ENCODE peak calls at places on chromosome 9, in five cellular contexts. One of them, this sample, is unnamed.

GRCh38 chr9:111316796-111317195 is 13.2 kb downstream of the OR2K2 start:
- DNase-seq in endothelial cell of umbilical vein: no peak
- DNase-seq in tibial artery: no peak
- DNase-seq in breast epithelium: no peak
- DNase-seq in ovary: no peak
- DNase-seq in this sample: no peak

GRCh38 chr9:11011696-11012095 is 398.9 kb upstream of the PTPRD start:
- DNase-seq in endothelial cell of umbilical vein: no peak
- DNase-seq in tibial artery: no peak
- DNase-seq in breast epithelium: no peak
- DNase-seq in ovary: no peak
- DNase-seq in this sample: no peak

GRCh38 chr9:105142406-105143092 is 101.9 kb upstream of the SLC44A1 start:
- DNase-seq in endothelial cell of umbilical vein: no peak
- DNase-seq in tibial artery: no peak
- DNase-seq in breast epithelium: no peak
- DNase-seq in ovary: no peak
- DNase-seq in this sample: no peak

GRCh38 chr9:23659346-23660006 is 166.6 kb downstream of the ELAVL2 start:
- DNase-seq in endothelial cell of umbilical vein: no peak
- DNase-seq in tibial artery: no peak
- DNase-seq in breast epithelium: no peak
- DNase-seq in ovary: no peak
- DNase-seq in this sample: no peak

GRCh38 chr9:11235061-11235460 is 622.3 kb upstream of the PTPRD start:
- DNase-seq in endothelial cell of umbilical vein: no peak
- DNase-seq in tibial artery: no peak
- DNase-seq in breast epithelium: no peak
- DNase-seq in ovary: no peak
- DNase-seq in this sample: no peak

GRCh38 chr9:109251776-109252106 is 69.1 kb downstream of the EPB41L4B start:
- DNase-seq in endothelial cell of umbilical vein: no peak
- DNase-seq in tibial artery: no peak
- DNase-seq in breast epithelium: no peak
- DNase-seq in ovary: no peak
- DNase-seq in this sample: no peak

GRCh38 chr9:74496819-74497749 is at the start of gene RORB:
- DNase-seq in endothelial cell of umbilical vein: peak; percentile 26
- DNase-seq in tibial artery: peak; percentile 82
- DNase-seq in breast epithelium: no peak
- DNase-seq in ovary: peak; percentile 39
- DNase-seq in this sample: peak; percentile 68

GRCh38 chr9:18438300-18438925 is 35.5 kb upstream of the ADAMTSL1 start:
- DNase-seq in endothelial cell of umbilical vein: peak; percentile 83
- DNase-seq in tibial artery: peak; percentile 69
- DNase-seq in breast epithelium: no peak
- DNase-seq in ovary: peak; percentile 64
- DNase-seq in this sample: peak; percentile 67

GRCh38 chr9:94937214-94937903 is 210.9 kb downstream of the AOPEP start:
- DNase-seq in endothelial cell of umbilical vein: peak; percentile 84
- DNase-seq in tibial artery: no peak
- DNase-seq in breast epithelium: no peak
- DNase-seq in ovary: no peak
- DNase-seq in this sample: peak; percentile 48
- H3K27ac ChIP-seq in endothelial cell of umbilical vein: peak overlapping the region; percentile 45
- H3K27ac ChIP-seq in tibial artery: no peak overlapping the region
- H3K27ac ChIP-seq in breast epithelium: no peak overlapping the region
- H3K27ac ChIP-seq in ovary: no peak overlapping the region
- H3K27ac ChIP-seq in this sample: peak overlapping the region; percentile 23

DNA sequence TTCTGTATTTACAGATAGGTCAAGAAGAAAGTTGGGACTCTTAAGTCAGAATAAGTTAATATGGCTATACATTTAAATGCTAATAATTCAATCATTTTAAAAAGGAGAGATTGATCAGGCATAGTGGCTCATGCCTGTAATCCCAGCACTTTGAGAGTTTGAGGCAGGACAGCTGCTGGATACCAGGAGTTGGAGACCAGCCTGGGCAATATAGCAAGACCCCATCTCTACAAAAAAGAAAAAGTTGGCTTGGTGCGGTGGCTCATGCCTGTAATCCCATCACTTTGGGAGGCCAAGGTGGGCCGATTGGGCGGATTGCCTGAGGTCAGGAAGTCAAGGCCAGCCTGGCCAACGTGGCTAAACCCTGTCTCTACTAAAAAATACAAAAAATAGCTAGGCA is 15.0 kb upstream of the GLDC start:
- DNase-seq in endothelial cell of umbilical vein: no peak
- DNase-seq in tibial artery: no peak
- DNase-seq in breast epithelium: no peak
- DNase-seq in ovary: no peak
- DNase-seq in this sample: no peak
- H3K27ac ChIP-seq in endothelial cell of umbilical vein: no peak overlapping the region
- H3K27ac ChIP-seq in tibial artery: no peak overlapping the region
- H3K27ac ChIP-seq in breast epithelium: no peak overlapping the region
- H3K27ac ChIP-seq in ovary: no peak overlapping the region
- H3K27ac ChIP-seq in this sample: no peak overlapping the region

GRCh38 chr9:5718296-5719032 is 89.6 kb downstream of the RIC1 start:
- DNase-seq in endothelial cell of umbilical vein: peak; percentile 63
- DNase-seq in tibial artery: no peak
- DNase-seq in breast epithelium: no peak
- DNase-seq in ovary: no peak
- DNase-seq in this sample: no peak
- H3K27ac ChIP-seq in endothelial cell of umbilical vein: no peak overlapping the region
- H3K27ac ChIP-seq in tibial artery: no peak overlapping the region
- H3K27ac ChIP-seq in breast epithelium: no peak overlapping the region
- H3K27ac ChIP-seq in ovary: no peak overlapping the region
- H3K27ac ChIP-seq in this sample: peak overlapping the region; percentile 13

GRCh38 chr9:137275937-137276756 is 1.4 kb upstream of the TOR4A start:
- DNase-seq in endothelial cell of umbilical vein: no peak
- DNase-seq in tibial artery: peak; percentile 61
- DNase-seq in breast epithelium: no peak
- DNase-seq in ovary: peak; percentile 53
- DNase-seq in this sample: peak; percentile 3
- H3K27ac ChIP-seq in endothelial cell of umbilical vein: peak overlapping the region; percentile 91
- H3K27ac ChIP-seq in tibial artery: peak overlapping the region; percentile 48
- H3K27ac ChIP-seq in breast epithelium: no peak overlapping the region
- H3K27ac ChIP-seq in ovary: peak overlapping the region; percentile 87
- H3K27ac ChIP-seq in this sample: peak overlapping the region; percentile 49

DNA sequence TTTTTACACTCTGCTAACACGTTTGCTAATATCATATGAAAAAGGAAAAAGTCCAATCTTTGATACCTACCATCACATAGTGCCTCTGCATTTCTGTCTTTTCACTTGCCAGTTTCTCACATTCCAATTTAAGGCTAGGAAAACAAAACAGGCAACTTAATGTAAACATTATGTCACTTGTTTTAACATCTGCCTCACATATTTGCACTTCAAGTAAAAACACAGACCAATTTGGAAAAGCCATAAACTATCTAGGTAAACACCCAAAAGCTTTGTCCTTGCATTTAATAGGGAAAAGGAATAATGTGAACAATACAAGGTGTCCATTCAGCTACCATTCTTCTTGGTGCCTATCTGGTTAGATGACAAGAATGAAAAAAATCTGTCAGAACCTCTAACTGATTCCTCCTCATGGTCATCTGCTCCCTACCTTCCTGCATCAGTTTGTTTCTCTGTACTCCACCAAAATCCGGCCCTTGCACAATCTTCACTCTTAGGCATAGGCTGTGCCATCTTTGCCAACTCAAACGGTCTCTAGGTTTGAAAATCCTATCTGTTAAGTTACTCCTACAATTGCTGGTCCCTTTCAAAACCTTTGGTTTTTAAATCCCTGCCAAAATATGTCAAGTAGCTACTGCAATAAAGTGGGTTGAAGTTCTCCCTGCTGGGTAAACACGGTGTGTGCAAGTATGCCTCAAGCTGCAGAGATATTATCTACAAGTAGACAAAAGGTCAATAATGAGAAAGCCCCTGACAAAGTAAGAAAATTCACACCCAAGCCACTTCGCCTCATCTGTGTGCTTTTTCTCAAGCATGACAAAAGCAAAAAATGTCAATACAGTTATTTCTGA is 3.4 kb downstream of the TLE1 start:
- DNase-seq in endothelial cell of umbilical vein: peak; percentile 55
- DNase-seq in tibial artery: no peak
- DNase-seq in breast epithelium: no peak
- DNase-seq in ovary: no peak
- DNase-seq in this sample: peak; percentile 48
- H3K27ac ChIP-seq in endothelial cell of umbilical vein: peak overlapping the region; percentile 67
- H3K27ac ChIP-seq in tibial artery: no peak overlapping the region
- H3K27ac ChIP-seq in breast epithelium: peak overlapping the region; percentile 92
- H3K27ac ChIP-seq in ovary: no peak overlapping the region
- H3K27ac ChIP-seq in this sample: peak overlapping the region; percentile 93

DNA sequence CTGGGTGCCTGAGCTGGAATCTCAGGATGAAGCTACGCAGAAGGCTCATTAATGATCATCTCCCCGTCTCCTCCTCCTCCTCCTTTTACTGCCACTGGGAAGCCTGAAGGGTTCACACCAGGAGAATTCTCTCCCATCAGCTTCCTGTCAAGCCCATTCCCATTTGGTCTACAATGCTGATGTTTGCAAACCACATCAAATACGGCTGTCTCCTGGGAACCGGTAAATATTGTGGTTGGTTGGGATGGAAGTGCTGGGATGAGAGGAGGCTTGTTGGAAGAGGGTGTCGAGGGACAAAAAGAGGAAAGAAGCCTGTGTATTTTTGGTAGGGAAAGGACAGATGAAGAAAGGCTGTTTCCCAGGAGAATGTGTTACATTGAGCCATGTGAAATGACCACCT is 13.2 kb upstream of the S1PR3 start:
- DNase-seq in endothelial cell of umbilical vein: no peak
- DNase-seq in tibial artery: no peak
- DNase-seq in breast epithelium: peak; percentile 15
- DNase-seq in ovary: no peak
- DNase-seq in this sample: no peak
- H3K27ac ChIP-seq in endothelial cell of umbilical vein: no peak overlapping the region
- H3K27ac ChIP-seq in tibial artery: no peak overlapping the region
- H3K27ac ChIP-seq in breast epithelium: no peak overlapping the region
- H3K27ac ChIP-seq in ovary: no peak overlapping the region
- H3K27ac ChIP-seq in this sample: no peak overlapping the region

GRCh38 chr9:98943682-98944129 is at the start of gene COL15A1:
- DNase-seq in endothelial cell of umbilical vein: no peak
- DNase-seq in tibial artery: peak; percentile 72
- DNase-seq in breast epithelium: no peak
- DNase-seq in ovary: peak; percentile 84
- DNase-seq in this sample: peak; percentile 50
- H3K27ac ChIP-seq in endothelial cell of umbilical vein: no peak within 1 kb of the TSS
- H3K27ac ChIP-seq in tibial artery: peak within 1 kb of the TSS; percentile 85
- H3K27ac ChIP-seq in breast epithelium: peak within 1 kb of the TSS; percentile 42
- H3K27ac ChIP-seq in ovary: peak within 1 kb of the TSS; percentile 58
- H3K27ac ChIP-seq in this sample: peak within 1 kb of the TSS; percentile 40

GRCh38 chr9:132460240-132460639 is 50.2 kb downstream of the CFAP77 start:
- DNase-seq in endothelial cell of umbilical vein: no peak
- DNase-seq in tibial artery: no peak
- DNase-seq in breast epithelium: no peak
- DNase-seq in ovary: no peak
- DNase-seq in this sample: no peak
- H3K27ac ChIP-seq in endothelial cell of umbilical vein: no peak overlapping the region
- H3K27ac ChIP-seq in tibial artery: no peak overlapping the region
- H3K27ac ChIP-seq in breast epithelium: no peak overlapping the region
- H3K27ac ChIP-seq in ovary: no peak overlapping the region
- H3K27ac ChIP-seq in this sample: no peak overlapping the region

DNA sequence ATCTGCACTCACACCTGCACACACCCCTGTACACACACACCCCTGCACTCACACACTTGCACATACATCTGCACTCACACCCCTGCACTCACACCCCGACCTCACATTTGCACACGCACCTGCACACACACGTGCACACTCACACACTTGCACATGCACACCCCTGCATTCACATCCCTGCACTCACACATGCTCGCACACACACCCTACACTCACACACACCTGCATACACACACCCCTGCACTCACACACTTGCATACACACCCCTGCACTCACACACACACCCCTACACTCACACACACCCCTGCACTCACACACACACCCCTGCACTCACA is 27.5 kb downstream of the GLT6D1 start:
- DNase-seq in endothelial cell of umbilical vein: no peak
- DNase-seq in tibial artery: no peak
- DNase-seq in breast epithelium: no peak
- DNase-seq in ovary: no peak
- DNase-seq in this sample: no peak
- H3K27ac ChIP-seq in endothelial cell of umbilical vein: no peak overlapping the region
- H3K27ac ChIP-seq in tibial artery: no peak overlapping the region
- H3K27ac ChIP-seq in breast epithelium: no peak overlapping the region
- H3K27ac ChIP-seq in ovary: no peak overlapping the region
- H3K27ac ChIP-seq in this sample: no peak overlapping the region

This sample was measured in hepatocyte.